ENCODE peak calls at places on chromosomes 6 and 20, in seven cellular contexts. One of them, this sample, is unnamed.

GRCh38 chr6:14932485-14933178 is 313.2 kb upstream of the JARID2 start:
- DNase-seq in mesendoderm: no peak
- DNase-seq in fibroblast of mammary gland: no peak
- DNase-seq in AG10803: no peak
- DNase-seq in K562: peak
- DNase-seq in aorta: no peak
- DNase-seq in MM.1S: no peak
- DNase-seq in this sample: no peak

GRCh38 chr6:9581155-9581554 is 833.7 kb downstream of the TFAP2A start:
- DNase-seq in K562: no peak
- DNase-seq in mesendoderm: no peak
- DNase-seq in aorta: no peak
- DNase-seq in fibroblast of mammary gland: no peak
- DNase-seq in MM.1S: no peak
- DNase-seq in AG10803: no peak
- DNase-seq in this sample: no peak

GRCh38 chr6:139882977-139883728 is 508.7 kb upstream of the CITED2 start:
- DNase-seq in MM.1S: peak
- DNase-seq in aorta: no peak
- DNase-seq in K562: no peak
- DNase-seq in mesendoderm: peak
- DNase-seq in AG10803: no peak
- DNase-seq in fibroblast of mammary gland: peak
- DNase-seq in this sample: peak

GRCh38 chr6:149134531-149134933 is 183.0 kb upstream of the TAB2 start:
- DNase-seq in AG10803: peak
- DNase-seq in MM.1S: no peak
- DNase-seq in aorta: no peak
- DNase-seq in K562: no peak
- DNase-seq in mesendoderm: no peak
- DNase-seq in fibroblast of mammary gland: peak
- DNase-seq in this sample: peak

GRCh38 chr6:166760288-166760687 is 133.2 kb upstream of the RPS6KA2 start:
- DNase-seq in K562: no peak
- DNase-seq in mesendoderm: peak
- DNase-seq in AG10803: no peak
- DNase-seq in fibroblast of mammary gland: no peak
- DNase-seq in aorta: no peak
- DNase-seq in MM.1S: no peak
- DNase-seq in this sample: no peak

GRCh38 chr6:119669228-119669627 is 319.7 kb upstream of the MAN1A1 start:
- DNase-seq in AG10803: no peak
- DNase-seq in aorta: no peak
- DNase-seq in K562: no peak
- DNase-seq in fibroblast of mammary gland: peak
- DNase-seq in MM.1S: no peak
- DNase-seq in mesendoderm: no peak
- DNase-seq in this sample: no peak

GRCh38 chr20:17810847-17811604 is 111.3 kb downstream of the BANF2 start:
- DNase-seq in mesendoderm: no peak
- DNase-seq in aorta: no peak
- DNase-seq in AG10803: no peak
- DNase-seq in fibroblast of mammary gland: no peak
- DNase-seq in MM.1S: no peak
- DNase-seq in K562: no peak
- DNase-seq in this sample: no peak

GRCh38 chr20:237918-238317 is 10.9 kb downstream of the DEFB129 start:
- DNase-seq in mesendoderm: no peak
- DNase-seq in AG10803: no peak
- DNase-seq in K562: no peak
- DNase-seq in fibroblast of mammary gland: no peak
- DNase-seq in MM.1S: no peak
- DNase-seq in aorta: no peak
- DNase-seq in this sample: no peak

GRCh38 chr6:100461273-100461919 is 3.3 kb downstream of the SIM1 start:
- DNase-seq in AG10803: peak
- DNase-seq in aorta: no peak
- DNase-seq in MM.1S: no peak
- DNase-seq in fibroblast of mammary gland: peak
- DNase-seq in K562: no peak
- DNase-seq in mesendoderm: peak
- DNase-seq in this sample: peak

GRCh38 chr20:36497856-36498255 is 43.5 kb upstream of the MYL9 start:
- DNase-seq in AG10803: no peak
- DNase-seq in aorta: no peak
- DNase-seq in fibroblast of mammary gland: no peak
- DNase-seq in mesendoderm: no peak
- DNase-seq in K562: no peak
- DNase-seq in MM.1S: no peak
- DNase-seq in this sample: no peak

GRCh38 chr6:46130665-46131064 is 876 bp downstream of the ENPP4 start:
- DNase-seq in AG10803: no peak
- DNase-seq in aorta: no peak
- DNase-seq in MM.1S: no peak
- DNase-seq in fibroblast of mammary gland: no peak
- DNase-seq in mesendoderm: peak
- DNase-seq in K562: no peak
- DNase-seq in this sample: no peak
- H3K4me3 ChIP-seq in AG10803: no peak
- H3K4me3 ChIP-seq in aorta: peak
- H3K4me3 ChIP-seq in MM.1S: peak
- H3K4me3 ChIP-seq in fibroblast of mammary gland: peak
- H3K4me3 ChIP-seq in mesendoderm: no peak
- H3K4me3 ChIP-seq in K562: no peak
- H3K4me3 ChIP-seq in this sample: no peak

DNA sequence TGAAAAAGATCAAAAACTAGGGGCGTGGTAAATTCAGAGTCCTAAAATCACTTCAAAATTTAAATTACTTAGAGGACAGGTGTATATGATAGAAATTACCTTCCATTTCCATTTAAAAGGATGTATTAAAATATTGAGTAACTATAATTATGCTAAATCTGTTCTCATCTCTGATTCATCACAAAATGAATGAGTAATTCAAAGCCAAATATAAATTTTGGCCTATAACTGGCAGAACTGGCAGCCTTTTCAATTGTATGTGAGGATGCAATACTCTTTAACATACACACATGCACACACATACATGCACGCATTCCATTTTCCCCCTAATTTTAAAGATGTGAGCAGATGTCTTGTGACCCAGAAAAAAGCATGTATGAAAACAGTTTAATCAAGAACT is 194.6 kb downstream of the EPM2A start:
- DNase-seq in mesendoderm: no peak
- DNase-seq in aorta: no peak
- DNase-seq in MM.1S: no peak
- DNase-seq in fibroblast of mammary gland: peak
- DNase-seq in K562: no peak
- DNase-seq in AG10803: no peak
- DNase-seq in this sample: no peak
- H3K4me3 ChIP-seq in mesendoderm: no peak
- H3K4me3 ChIP-seq in aorta: no peak
- H3K4me3 ChIP-seq in MM.1S: no peak
- H3K4me3 ChIP-seq in fibroblast of mammary gland: no peak
- H3K4me3 ChIP-seq in K562: no peak
- H3K4me3 ChIP-seq in AG10803: no peak
- H3K4me3 ChIP-seq in this sample: no peak

GRCh38 chr6:165308926-165309731 is at the start of gene C6orf118:
- DNase-seq in K562: no peak
- DNase-seq in aorta: peak
- DNase-seq in mesendoderm: peak
- DNase-seq in MM.1S: no peak
- DNase-seq in AG10803: peak
- DNase-seq in fibroblast of mammary gland: peak
- DNase-seq in this sample: peak
- H3K4me3 ChIP-seq in K562: no peak
- H3K4me3 ChIP-seq in aorta: no peak
- H3K4me3 ChIP-seq in mesendoderm: peak
- H3K4me3 ChIP-seq in MM.1S: no peak
- H3K4me3 ChIP-seq in AG10803: peak
- H3K4me3 ChIP-seq in fibroblast of mammary gland: peak
- H3K4me3 ChIP-seq in this sample: peak

GRCh38 chr6:97469451-97469850 is 186.4 kb upstream of the MMS22L start:
- DNase-seq in mesendoderm: no peak
- DNase-seq in fibroblast of mammary gland: no peak
- DNase-seq in MM.1S: no peak
- DNase-seq in aorta: no peak
- DNase-seq in K562: no peak
- DNase-seq in AG10803: no peak
- DNase-seq in this sample: no peak

GRCh38 chr6:97462031-97462430 is 179.0 kb upstream of the MMS22L start:
- DNase-seq in fibroblast of mammary gland: no peak
- DNase-seq in aorta: no peak
- DNase-seq in K562: no peak
- DNase-seq in mesendoderm: no peak
- DNase-seq in AG10803: no peak
- DNase-seq in MM.1S: no peak
- DNase-seq in this sample: no peak

GRCh38 chr6:97462944-97463343 is 179.9 kb upstream of the MMS22L start:
- DNase-seq in AG10803: no peak
- DNase-seq in mesendoderm: peak
- DNase-seq in fibroblast of mammary gland: no peak
- DNase-seq in aorta: no peak
- DNase-seq in K562: no peak
- DNase-seq in MM.1S: no peak
- DNase-seq in this sample: no peak

GRCh38 chr6:97468981-97469380 is 186.0 kb upstream of the MMS22L start:
- DNase-seq in MM.1S: no peak
- DNase-seq in mesendoderm: no peak
- DNase-seq in AG10803: no peak
- DNase-seq in fibroblast of mammary gland: no peak
- DNase-seq in aorta: no peak
- DNase-seq in K562: no peak
- DNase-seq in this sample: no peak

DNA sequence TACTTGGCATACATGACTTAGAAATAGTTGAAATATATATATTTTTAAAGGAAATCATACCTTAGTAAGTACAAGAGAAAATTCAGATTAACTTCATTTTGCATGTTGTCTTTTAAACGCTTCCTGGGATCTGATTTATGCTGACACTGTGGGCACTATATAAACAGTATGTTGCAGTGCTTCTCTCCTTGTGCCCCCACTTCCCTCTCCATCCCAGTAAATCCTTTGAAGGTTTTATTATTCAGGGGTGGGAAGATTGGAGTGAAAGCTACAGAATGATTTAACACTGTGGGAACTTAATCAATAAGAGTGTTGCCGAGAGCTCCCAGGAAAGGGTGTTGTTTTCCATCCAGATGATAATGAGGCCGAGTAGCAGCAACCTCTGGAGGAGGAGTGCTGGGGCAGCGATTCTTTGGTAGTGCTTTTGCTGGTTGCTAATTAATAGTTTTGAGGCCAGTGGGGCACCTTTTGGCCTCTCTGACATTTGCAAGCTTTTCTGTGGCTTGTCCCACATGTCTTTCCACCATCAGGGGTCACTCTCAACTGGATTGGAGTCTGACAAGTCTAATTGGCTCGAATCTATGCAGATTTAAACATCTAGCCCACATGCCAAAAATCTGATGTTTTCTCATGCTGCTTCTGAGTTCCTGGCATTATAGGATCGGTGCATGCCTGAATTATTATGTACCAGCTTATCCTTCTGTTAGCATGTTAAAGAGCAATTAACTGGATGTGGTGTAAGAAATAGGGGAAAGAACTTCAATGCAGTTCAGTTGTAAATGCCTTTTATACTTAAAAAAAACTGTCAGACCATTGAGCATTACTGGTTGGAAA is 183.1 kb upstream of the MMS22L start:
- DNase-seq in AG10803: no peak
- DNase-seq in mesendoderm: peak
- DNase-seq in fibroblast of mammary gland: no peak
- DNase-seq in MM.1S: no peak
- DNase-seq in aorta: no peak
- DNase-seq in K562: no peak
- DNase-seq in this sample: no peak
- H3K4me3 ChIP-seq in AG10803: no peak
- H3K4me3 ChIP-seq in mesendoderm: no peak
- H3K4me3 ChIP-seq in fibroblast of mammary gland: no peak
- H3K4me3 ChIP-seq in MM.1S: no peak
- H3K4me3 ChIP-seq in aorta: no peak
- H3K4me3 ChIP-seq in K562: no peak
- H3K4me3 ChIP-seq in this sample: no peak

DNA sequence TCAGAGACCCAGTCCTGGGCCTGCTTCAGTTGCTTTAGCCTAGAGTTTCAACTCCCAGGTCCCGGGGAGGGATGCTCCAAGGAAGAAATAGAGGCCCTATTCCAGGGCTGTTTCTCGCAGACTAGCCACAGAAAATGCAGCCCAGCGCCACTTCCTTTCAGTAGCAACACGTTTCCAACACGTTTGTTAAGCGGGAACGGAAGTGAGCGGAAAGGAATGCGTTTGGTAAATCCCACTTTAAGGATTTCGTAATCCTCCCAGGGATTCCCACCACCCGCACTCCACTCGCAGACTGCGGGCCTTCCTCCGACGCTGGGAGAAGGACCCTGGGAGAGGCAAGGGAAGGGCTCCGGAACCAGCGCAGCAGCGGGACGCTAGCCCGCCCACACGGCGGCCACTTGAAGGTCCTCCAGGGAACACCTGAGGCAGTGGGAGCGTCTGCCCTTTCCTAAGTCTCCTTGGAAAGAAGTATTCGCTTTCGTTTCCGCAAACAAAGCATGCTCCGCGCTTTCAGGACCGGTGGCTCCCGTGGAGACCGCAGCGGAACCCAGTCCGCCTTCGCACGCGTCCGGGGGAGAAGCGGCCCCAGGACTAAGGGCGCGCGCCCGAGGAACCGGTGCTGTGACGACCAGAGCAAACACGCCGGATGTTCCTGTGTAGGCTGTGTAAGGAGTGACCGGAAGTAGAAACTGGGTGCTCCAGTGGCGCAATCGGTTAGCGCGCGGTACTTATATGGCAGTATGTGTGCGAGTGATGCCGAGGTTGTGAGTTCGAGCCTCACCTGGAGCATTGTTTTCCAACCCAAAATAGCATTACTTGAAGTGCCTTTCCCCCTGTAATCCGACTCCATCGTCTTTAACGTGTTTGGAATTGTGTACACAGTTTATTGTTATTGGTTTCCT is 227.6 kb upstream of the PRSS16 start:
- DNase-seq in MM.1S: no peak
- DNase-seq in K562: peak
- DNase-seq in AG10803: peak
- DNase-seq in fibroblast of mammary gland: peak
- DNase-seq in aorta: peak
- DNase-seq in mesendoderm: peak
- DNase-seq in this sample: peak
- H3K4me3 ChIP-seq in MM.1S: no peak
- H3K4me3 ChIP-seq in K562: peak
- H3K4me3 ChIP-seq in AG10803: peak
- H3K4me3 ChIP-seq in fibroblast of mammary gland: peak
- H3K4me3 ChIP-seq in aorta: peak
- H3K4me3 ChIP-seq in mesendoderm: peak
- H3K4me3 ChIP-seq in this sample: peak